ENCODE peak calls at places on chromosomes 7 and 10, in six cellular contexts. Q, M, L, V, O and J are unnamed samples. For H3K9me3, the result is how much of the 10 kb centered on the place peaks cover.

GRCh38 chr7:102282465-102283362 is 4.0 kb upstream of the SH2B2 start:
- DNase-seq in V (no peak), O (no peak), Q (no peak), L (no peak), M (no peak), J (no peak)

GRCh38 chr7:32164341-32164996 is 94.3 kb upstream of the PDE1C start:
- DNase-seq in Q (no peak), V (no peak), M (no peak), O (peak), L (peak), J (no peak)

GRCh38 chr10:59908808-59909143 is 2.4 kb upstream of the CCDC6 start:
- DNase-seq in V (no peak), Q (no peak), M (no peak), L (no peak), O (no peak), J (no peak)

GRCh38 chr7:27176962-27177794 is 3.1 kb upstream of the HOXA10 start:
- DNase-seq in M (no peak), L (peak), V (no peak), O (no peak), Q (no peak), J (no peak)

GRCh38 chr7:136677456-136678365 is 190.7 kb upstream of the CHRM2 start:
- DNase-seq in M (no peak), O (no peak), V (no peak), L (no peak), Q (no peak), J (no peak)

GRCh38 chr7:38846280-38846679 is 62.7 kb downstream of the VPS41 start:
- DNase-seq in O (no peak), M (no peak), Q (no peak), L (no peak), V (no peak), J (no peak)

GRCh38 chr10:71301371-71301916 is 17.6 kb upstream of the SLC29A3 start:
- DNase-seq in M (no peak), L (no peak), O (no peak), V (no peak), Q (no peak), J (no peak)

GRCh38 chr10:8360814-8361509 is 306.5 kb downstream of the GATA3 start:
- DNase-seq in Q (no peak), L (no peak), O (no peak), V (no peak), M (no peak), J (no peak)

GRCh38 chr10:126016156-126016805 is 119.9 kb downstream of the FANK1 start:
- DNase-seq in M (no peak), L (no peak), O (no peak), V (no peak), Q (no peak), J (no peak)

GRCh38 chr7:124246262-124246863 is 213.5 kb upstream of the TMEM229A start:
- DNase-seq in O (no peak), M (no peak), Q (no peak), V (no peak), L (no peak), J (no peak)

GRCh38 chr10:62561151-62561550 is 187.0 kb downstream of the ZNF365 start:
- DNase-seq in M (no peak), V (no peak), O (no peak), L (no peak), Q (no peak), J (no peak)

GRCh38 chr10:62562101-62562500 is 187.9 kb downstream of the ZNF365 start:
- DNase-seq in M (no peak), V (no peak), O (no peak), Q (no peak), L (no peak), J (no peak)

GRCh38 chr10:62562795-62563194 is 188.6 kb downstream of the ZNF365 start:
- DNase-seq in Q (no peak), L (no peak), M (no peak), V (no peak), O (no peak), J (no peak)

GRCh38 chr10:62559481-62560206 is 185.5 kb downstream of the ZNF365 start:
- DNase-seq in Q (no peak), V (no peak), M (no peak), L (no peak), O (no peak), J (no peak)

GRCh38 chr10:62560207-62560819 is 186.1 kb downstream of the ZNF365 start:
- DNase-seq in M (no peak), Q (peak), L (peak), V (no peak), O (no peak), J (no peak)
- H3K27ac ChIP-seq in M (no peak), Q (peak), L (no peak), V (no peak), O (no peak), J (no peak)

GRCh38 chr10:68831961-68832455 is 4.7 kb downstream of the STOX1 start:
- DNase-seq in L (no peak), Q (no peak), V (no peak), O (peak), M (no peak), J (no peak)

GRCh38 chr10:68826764-68827591 is at the start of gene STOX1:
- DNase-seq in O (peak), V (peak), L (peak), Q (no peak), M (no peak), J (peak)

GRCh38 chr10:68829952-68830351 is 2.6 kb downstream of the STOX1 start:
- DNase-seq in L (no peak), O (no peak), Q (no peak), V (no peak), M (no peak), J (no peak)

GRCh38 chr10:68828833-68829232 is 1.5 kb downstream of the STOX1 start:
- DNase-seq in O (no peak), L (no peak), Q (no peak), M (no peak), V (no peak), J (no peak)

DNA sequence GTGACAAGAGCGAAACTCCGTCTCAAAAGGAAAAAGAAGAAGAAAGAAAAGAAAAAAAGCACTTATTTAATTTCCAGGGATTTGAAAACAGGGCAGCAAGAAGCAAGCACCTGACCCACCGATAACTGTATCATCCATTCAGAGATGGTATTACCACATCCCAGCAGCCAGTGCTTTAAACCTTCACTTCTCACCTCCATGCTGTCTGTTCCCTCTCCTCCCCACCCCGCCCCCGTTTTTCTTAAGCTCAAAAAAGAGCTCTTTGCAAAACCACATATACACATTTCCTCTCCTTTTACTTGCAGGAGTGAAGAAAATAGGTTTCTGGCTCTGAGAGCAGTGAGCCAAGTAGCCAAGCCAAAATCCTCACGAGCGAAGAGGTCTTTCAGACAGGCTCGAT is 2.2 kb downstream of the STOX1 start:
- DNase-seq in V (no peak), Q (no peak), L (no peak), M (no peak), O (no peak), J (no peak)
- H3K9me3 ChIP-seq in V (under half), Q (under half), L (under half), M (under half), O (under half), J (under half)

GRCh38 chr10:116265686-116266085 is 7.3 kb downstream of the GFRA1 start:
- DNase-seq in M (no peak), V (no peak), Q (no peak), O (no peak), L (no peak), J (no peak)
- H3K4me3 ChIP-seq in M (no peak), V (no peak), Q (no peak), O (no peak), L (no peak), J (no peak)

GRCh38 chr7:6268023-6268908 is 4.2 kb downstream of the CYTH3 start:
- DNase-seq in V (no peak), O (no peak), M (no peak), Q (no peak), L (no peak), J (no peak)
- H3K27ac ChIP-seq in V (no peak), O (no peak), M (peak), Q (no peak), L (no peak), J (no peak)

GRCh38 chr7:158024881-158025280 is 562.7 kb downstream of the PTPRN2 start:
- DNase-seq in M (no peak), O (no peak), Q (no peak), V (no peak), L (no peak), J (no peak)
- H3K9me3 ChIP-seq in M (under half), O (under half), Q (half or more), V (under half), L (under half), J (under half)

GRCh38 chr7:49773939-49774458 is 561 bp downstream of the VWC2 start:
- DNase-seq in L (no peak), O (peak), M (no peak), V (no peak), Q (no peak), J (no peak)
- H3K4me3 ChIP-seq in L (peak), O (peak), M (no peak), V (no peak), Q (no peak), J (no peak)

GRCh38 chr7:22402250-22402649 is 45.3 kb upstream of the RAPGEF5 start:
- DNase-seq in V (peak), M (no peak), O (no peak), Q (no peak), L (no peak), J (no peak)
- H3K27ac ChIP-seq in V (no peak), M (no peak), O (no peak), Q (no peak), L (no peak), J (no peak)

DNA sequence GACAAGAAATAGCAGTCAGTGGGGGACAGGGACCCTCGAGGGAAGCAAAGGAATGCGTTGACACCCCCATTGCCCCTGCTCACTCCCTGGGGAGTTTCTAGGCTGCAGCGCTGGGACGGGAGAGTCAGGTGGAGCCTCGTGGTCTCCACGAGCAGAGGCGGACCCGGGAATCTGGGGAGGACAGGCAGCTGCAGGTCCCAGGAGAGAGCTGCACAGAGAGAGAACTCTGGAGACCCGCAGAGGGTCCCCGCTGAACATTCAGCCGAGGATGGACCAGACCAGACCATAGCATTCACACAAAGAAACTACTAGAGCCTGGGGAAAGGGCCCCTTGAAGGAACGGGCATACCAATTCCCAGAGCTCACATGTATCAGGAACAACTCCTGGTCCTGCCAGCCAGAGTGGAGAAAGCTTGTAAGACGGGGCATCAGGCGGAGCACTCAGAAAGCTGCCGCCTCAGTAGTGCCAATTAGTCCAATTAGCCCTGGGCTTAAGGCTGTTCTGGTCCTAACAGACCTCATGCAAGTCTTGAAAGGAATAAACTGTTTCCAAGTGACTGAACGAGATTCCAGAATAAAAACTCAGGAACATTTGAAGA is 966.7 kb upstream of the ZNF722 start:
- DNase-seq in L (no peak), Q (no peak), O (no peak), V (no peak), M (no peak), J (no peak)
- H3K9me3 ChIP-seq in L (under half), Q (under half), O (half or more), V (under half), M (under half), J (under half)

GRCh38 chr7:30472081-30472770 is 6.4 kb downstream of the NOD1 start:
- DNase-seq in M (no peak), O (no peak), Q (no peak), V (no peak), L (no peak), J (peak)

GRCh38 chr7:30470163-30470770 is 8.3 kb downstream of the NOD1 start:
- DNase-seq in L (no peak), O (no peak), V (no peak), Q (no peak), M (no peak), J (no peak)

GRCh38 chr7:30469303-30469702 is 9.3 kb downstream of the NOD1 start:
- DNase-seq in O (peak), V (no peak), M (no peak), Q (peak), L (peak), J (no peak)

GRCh38 chr7:30471205-30471604 is 7.4 kb downstream of the NOD1 start:
- DNase-seq in Q (no peak), V (no peak), M (no peak), L (no peak), O (no peak), J (no peak)

GRCh38 chr7:30470783-30471182 is 7.8 kb downstream of the NOD1 start:
- DNase-seq in O (no peak), V (no peak), Q (no peak), L (peak), M (no peak), J (no peak)
- H3K4me3 ChIP-seq in O (no peak), V (no peak), Q (no peak), L (no peak), M (no peak), J (no peak)